ENCODE peak calls at places on chromosome 4, in nine cellular contexts. U is T-helper 2 cell treated with Interferon-gamma antibody and Interleukin-4, amounts not matched to agents 5 μg/mL and 100 μg/mL, for 36 hours; X is activated naive CD4-positive, alpha-beta T cell treated with anti-CD3 and anti-CD28 coated beads, Interleukin-2, amount 10 ng/mL, durations not matched to agents 7 days and 5 days; A is NCI-H1436; G is natural killer cell; Q is AG04450; V is M059J; K is SIG-M5; W is HTR-8/SVneo. M is an unnamed sample.

GRCh38 chr4:166735553-166735952 is 498.7 kb downstream of the SPOCK3 start:
- DNase-seq in U (no peak), X (no peak), A (no peak), G (no peak), Q (no peak), V (no peak), K (no peak), W (no peak), M (no peak)

GRCh38 chr4:142354041-142354440 is 492.1 kb downstream of the INPP4B start:
- DNase-seq in U (no peak), X (no peak), A (no peak), G (no peak), Q (no peak), V (peak), K (no peak), W (no peak), M (no peak)

GRCh38 chr4:87961993-87962791 is 13.3 kb upstream of the SPP1 start:
- DNase-seq in U (no peak), X (no peak), A (no peak), G (no peak), Q (no peak), V (peak), K (no peak), W (no peak), M (no peak)

GRCh38 chr4:6395466-6396228 is 76.8 kb downstream of the PPP2R2C start:
- DNase-seq in U (no peak), X (no peak), A (no peak), G (no peak), Q (no peak), V (no peak), K (no peak), W (no peak), M (no peak)

GRCh38 chr4:74490736-74491135 is 45.8 kb downstream of the AREG start:
- DNase-seq in U (no peak), X (no peak), A (no peak), G (no peak), Q (no peak), V (no peak), K (no peak), W (no peak), M (no peak)

GRCh38 chr4:124722069-124722468 is 9.5 kb upstream of the ANKRD50 start:
- DNase-seq in U (no peak), X (no peak), A (no peak), G (no peak), Q (no peak), V (no peak), K (no peak), W (no peak), M (no peak)

GRCh38 chr4:31655328-31655727 is 935.2 kb downstream of the PCDH7 start:
- DNase-seq in U (no peak), X (no peak), A (no peak), G (no peak), Q (no peak), V (no peak), K (no peak), W (peak), M (no peak)

GRCh38 chr4:133320576-133321170 is 171.6 kb downstream of the PCDH10 start:
- DNase-seq in U (no peak), X (no peak), A (no peak), G (no peak), Q (no peak), V (peak), K (no peak), W (peak), M (peak)

GRCh38 chr4:155811171-155811570 is 52.4 kb downstream of the GUCY1B1 start:
- DNase-seq in U (no peak), X (no peak), A (no peak), G (no peak), Q (no peak), V (peak), K (no peak), W (no peak), M (no peak)

GRCh38 chr4:96228463-96228862 is 388.6 kb downstream of the PDHA2 start:
- DNase-seq in U (no peak), X (no peak), A (no peak), G (no peak), Q (no peak), V (no peak), K (no peak), W (no peak), M (no peak)

GRCh38 chr4:185709802-185710486 is 102.0 kb downstream of the SORBS2 start:
- DNase-seq in U (no peak), X (no peak), A (no peak), G (no peak), Q (no peak), V (peak), K (no peak), W (no peak), M (no peak)

GRCh38 chr4:71941001-71941400 is 90.8 kb upstream of the NPFFR2 start:
- DNase-seq in U (no peak), X (no peak), A (peak), G (no peak), Q (no peak), V (peak), K (no peak), W (peak), M (no peak)

GRCh38 chr4:183098723-183099536 is at the start of gene WWC2:
- DNase-seq in U (peak), X (peak), A (peak), G (peak), Q (peak), V (peak), K (peak), W (peak), M (peak)

GRCh38 chr4:4693258-4693657 is 151.4 kb upstream of the STX18 start:
- DNase-seq in U (no peak), X (no peak), A (no peak), G (no peak), Q (no peak), V (peak), K (no peak), W (no peak), M (no peak)

GRCh38 chr4:42148453-42148852 is 4.0 kb downstream of the BEND4 start:
- DNase-seq in U (no peak), X (no peak), A (no peak), G (no peak), Q (no peak), V (no peak), K (no peak), W (no peak), M (no peak)

GRCh38 chr4:68361146-68361589 is 11.3 kb upstream of the YTHDC1 start:
- DNase-seq in U (no peak), X (no peak), A (no peak), G (no peak), Q (no peak), V (peak), K (no peak), W (no peak), M (no peak)

GRCh38 chr4:13201241-13201640 is 282.9 kb downstream of the RAB28 start:
- DNase-seq in U (no peak), X (no peak), A (no peak), G (no peak), Q (no peak), V (no peak), K (no peak), W (no peak), M (no peak)

GRCh38 chr4:107060388-107060787 is 24.3 kb upstream of the DKK2 start:
- DNase-seq in U (no peak), X (no peak), A (no peak), G (no peak), Q (no peak), V (peak), K (no peak), W (no peak), M (no peak)

GRCh38 chr4:10655968-10656367 is 28.6 kb downstream of the CLNK start:
- DNase-seq in U (no peak), X (no peak), A (no peak), G (no peak), Q (peak), V (peak), K (no peak), W (peak), M (no peak)

GRCh38 chr4:157096439-157096838 is 20.5 kb downstream of the GLRB start:
- DNase-seq in U (no peak), X (no peak), A (no peak), G (no peak), Q (no peak), V (no peak), K (no peak), W (no peak), M (no peak)

GRCh38 chr4:1195894-1196401 is 23.6 kb upstream of the SPON2 start:
- DNase-seq in U (no peak), X (no peak), A (no peak), G (peak), Q (no peak), V (no peak), K (no peak), W (no peak), M (no peak)

GRCh38 chr4:76822294-76822693 is 75.7 kb downstream of the SOWAHB start:
- DNase-seq in U (no peak), X (no peak), A (no peak), G (no peak), Q (no peak), V (no peak), K (no peak), W (no peak), M (no peak)

GRCh38 chr4:8451440-8452182 is 11.0 kb downstream of the TRMT44 start:
- DNase-seq in U (no peak), X (no peak), A (no peak), G (no peak), Q (no peak), V (no peak), K (no peak), W (no peak), M (no peak)

GRCh38 chr4:176769519-176769918 is 23.2 kb downstream of the VEGFC start:
- DNase-seq in U (no peak), X (no peak), A (no peak), G (no peak), Q (peak), V (peak), K (no peak), W (no peak), M (no peak)

GRCh38 chr4:154082760-154083530 is 294.1 kb upstream of the SFRP2 start:
- DNase-seq in U (no peak), X (no peak), A (no peak), G (no peak), Q (no peak), V (peak), K (no peak), W (no peak), M (no peak)

GRCh38 chr4:54213001-54213400 is 16.1 kb upstream of the PDGFRA start:
- DNase-seq in U (no peak), X (no peak), A (no peak), G (no peak), Q (no peak), V (no peak), K (no peak), W (no peak), M (no peak)

GRCh38 chr4:188714907-188715306 is 575.7 kb downstream of the TRIML1 start:
- DNase-seq in U (no peak), X (no peak), A (no peak), G (no peak), Q (peak), V (peak), K (no peak), W (peak), M (no peak)

GRCh38 chr4:172147702-172148101 is 334.5 kb downstream of the GALNTL6 start:
- DNase-seq in U (no peak), X (no peak), A (no peak), G (no peak), Q (no peak), V (no peak), K (no peak), W (no peak), M (no peak)

GRCh38 chr4:169014581-169014980 is 4.5 kb upstream of the CBR4 start:
- DNase-seq in U (no peak), X (no peak), A (no peak), G (no peak), Q (no peak), V (peak), K (no peak), W (no peak), M (no peak)

GRCh38 chr4:140806175-140806574 is 50.0 kb upstream of the TBC1D9 start:
- DNase-seq in U (no peak), X (no peak), A (no peak), G (no peak), Q (no peak), V (no peak), K (no peak), W (no peak), M (no peak)

GRCh38 chr4:82519776-82520175 is 42.0 kb downstream of the TMEM150C start:
- DNase-seq in U (no peak), X (no peak), A (no peak), G (no peak), Q (no peak), V (peak), K (no peak), W (no peak), M (no peak)

GRCh38 chr4:162523171-162523570 is 359.4 kb upstream of the FSTL5 start:
- DNase-seq in U (no peak), X (no peak), A (no peak), G (no peak), Q (no peak), V (no peak), K (no peak), W (no peak), M (no peak)

GRCh38 chr4:145351162-145351561 is 130.5 kb upstream of the SMAD1 start:
- DNase-seq in U (no peak), X (no peak), A (no peak), G (no peak), Q (no peak), V (no peak), K (no peak), W (no peak), M (no peak)

GRCh38 chr4:173698557-173699262 is 168.7 kb upstream of the HAND2 start:
- DNase-seq in U (no peak), X (no peak), A (no peak), G (no peak), Q (no peak), V (no peak), K (no peak), W (no peak), M (no peak)

GRCh38 chr4:56310401-56310800 is 76.9 kb downstream of the AASDH start:
- DNase-seq in U (no peak), X (no peak), A (no peak), G (no peak), Q (no peak), V (no peak), K (no peak), W (no peak), M (no peak)

GRCh38 chr4:100062921-100063320 is 112.8 kb upstream of the H2AZ1 start:
- DNase-seq in U (no peak), X (no peak), A (no peak), G (no peak), Q (no peak), V (no peak), K (no peak), W (no peak), M (no peak)